ENCODE peak calls at places on chromosomes 5 and 9, in eight cellular contexts. One of them, this sample, is unnamed.

GRCh38 chr5:113693205-113693553 is 179.7 kb downstream of the YTHDC2 start:
- DNase-seq in erythroblast: no peak
- DNase-seq in left ventricle myocardium superior: peak; percentile 31
- DNase-seq in H54: no peak
- DNase-seq in HTR-8/SVneo: no peak
- DNase-seq in small intestine: no peak
- DNase-seq in SW480: no peak
- DNase-seq in fibroblast of pulmonary artery: no peak
- DNase-seq in this sample: no peak

GRCh38 chr5:98780390-98780789 is 6.9 kb downstream of the RGMB start:
- DNase-seq in erythroblast: no peak
- DNase-seq in left ventricle myocardium superior: no peak
- DNase-seq in H54: no peak
- DNase-seq in HTR-8/SVneo: no peak
- DNase-seq in small intestine: peak; percentile 67
- DNase-seq in SW480: no peak
- DNase-seq in fibroblast of pulmonary artery: no peak
- DNase-seq in this sample: no peak

GRCh38 chr9:1612886-1613285 is 402.3 kb upstream of the SMARCA2 start:
- DNase-seq in erythroblast: no peak
- DNase-seq in left ventricle myocardium superior: no peak
- DNase-seq in H54: no peak
- DNase-seq in HTR-8/SVneo: no peak
- DNase-seq in small intestine: no peak
- DNase-seq in SW480: no peak
- DNase-seq in fibroblast of pulmonary artery: no peak
- DNase-seq in this sample: no peak

GRCh38 chr9:124297553-124297905 is 39.8 kb downstream of the NEK6 start:
- DNase-seq in erythroblast: no peak
- DNase-seq in left ventricle myocardium superior: peak; percentile 91
- DNase-seq in H54: peak; percentile 98
- DNase-seq in HTR-8/SVneo: peak; percentile 87
- DNase-seq in small intestine: no peak
- DNase-seq in SW480: peak; percentile 83
- DNase-seq in fibroblast of pulmonary artery: peak; percentile 98
- DNase-seq in this sample: peak; percentile 46

GRCh38 chr5:171898379-171898778 is 108.1 kb downstream of the FBXW11 start:
- DNase-seq in erythroblast: no peak
- DNase-seq in left ventricle myocardium superior: no peak
- DNase-seq in H54: no peak
- DNase-seq in HTR-8/SVneo: no peak
- DNase-seq in small intestine: no peak
- DNase-seq in SW480: no peak
- DNase-seq in fibroblast of pulmonary artery: no peak
- DNase-seq in this sample: no peak

GRCh38 chr9:17318821-17319320 is 184.0 kb downstream of the CNTLN start:
- DNase-seq in erythroblast: peak; percentile 3
- DNase-seq in left ventricle myocardium superior: no peak
- DNase-seq in H54: no peak
- DNase-seq in HTR-8/SVneo: no peak
- DNase-seq in small intestine: no peak
- DNase-seq in SW480: no peak
- DNase-seq in fibroblast of pulmonary artery: peak; percentile 26
- DNase-seq in this sample: no peak

GRCh38 chr9:135275163-135275925 is 187.9 kb downstream of the OLFM1 start:
- DNase-seq in erythroblast: no peak
- DNase-seq in left ventricle myocardium superior: peak; percentile 63
- DNase-seq in H54: no peak
- DNase-seq in HTR-8/SVneo: no peak
- DNase-seq in small intestine: no peak
- DNase-seq in SW480: no peak
- DNase-seq in fibroblast of pulmonary artery: no peak
- DNase-seq in this sample: no peak

GRCh38 chr5:107670028-107670926 is 460 bp downstream of the EFNA5 start:
- DNase-seq in erythroblast: no peak
- DNase-seq in left ventricle myocardium superior: peak; percentile 52
- DNase-seq in H54: peak; percentile 32
- DNase-seq in HTR-8/SVneo: peak; percentile 5
- DNase-seq in small intestine: peak; percentile 9
- DNase-seq in SW480: peak; percentile 61
- DNase-seq in fibroblast of pulmonary artery: peak; percentile 34
- DNase-seq in this sample: peak; percentile 10

This sample was measured in LoVo.